ENCODE peak calls at places on chromosomes 3 and 15, in four cellular contexts. H is stomach, Q is IMR-90, Y is mesendoderm. J is an unnamed sample.

GRCh38 chr3:14480207-14481017 is 59.7 kb downstream of the GRIP2 start:
- DNase-seq in H (no peak), Q (peak), Y (peak), J (peak)

GRCh38 chr3:4575413-4575812 is 82.3 kb downstream of the ITPR1 start:
- DNase-seq in H (no peak), Q (no peak), Y (no peak), J (no peak)

GRCh38 chr15:26623071-26623470 is 149.8 kb downstream of the GABRB3 start:
- DNase-seq in H (no peak), Q (no peak), Y (peak), J (no peak)

GRCh38 chr15:45399381-45400212 is 21.3 kb upstream of the GATM start:
- DNase-seq in H (no peak), Q (peak), Y (peak), J (no peak)

GRCh38 chr15:88986949-88987589 is 73.9 kb upstream of the MFGE8 start:
- DNase-seq in H (no peak), Q (no peak), Y (peak), J (no peak)

GRCh38 chr15:72318408-72318942 is 1.5 kb downstream of the CELF6 start:
- DNase-seq in H (no peak), Q (no peak), Y (no peak), J (no peak)

GRCh38 chr3:111197485-111197884 is 125.9 kb downstream of the NECTIN3 start:
- DNase-seq in H (no peak), Q (no peak), Y (no peak), J (no peak)

GRCh38 chr3:125087768-125088391 is 32.1 kb upstream of the HEG1 start:
- DNase-seq in H (no peak), Q (peak), Y (peak), J (no peak)

GRCh38 chr3:61808526-61808925 is 247.2 kb downstream of the PTPRG start:
- DNase-seq in H (no peak), Q (no peak), Y (no peak), J (no peak)

DNA sequence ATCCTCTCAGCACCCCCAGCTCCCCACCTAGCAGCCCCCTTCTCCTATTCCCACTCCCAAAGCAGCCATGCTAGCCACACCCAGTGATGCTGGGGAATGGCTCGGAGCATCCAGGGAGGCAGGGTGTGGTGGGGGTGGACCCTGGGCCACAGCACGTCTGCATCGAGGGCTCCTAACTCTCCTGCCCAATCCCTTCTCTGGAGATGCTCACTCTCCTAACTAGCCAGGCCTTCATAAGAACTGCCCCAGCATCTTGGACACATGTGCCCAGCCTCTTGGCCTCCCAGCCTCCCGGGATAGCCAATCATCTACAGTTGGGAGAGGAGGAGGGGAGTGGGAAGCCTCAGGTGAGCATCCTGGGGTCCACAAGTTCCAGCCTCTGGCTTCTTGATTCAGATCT is 2.7 kb downstream of the PCBP4 start:
- DNase-seq in H (no peak), Q (no peak), Y (no peak), J (no peak)
- H3K4me3 ChIP-seq in H (no peak), Q (no peak), Y (no peak), J (no peak)

DNA sequence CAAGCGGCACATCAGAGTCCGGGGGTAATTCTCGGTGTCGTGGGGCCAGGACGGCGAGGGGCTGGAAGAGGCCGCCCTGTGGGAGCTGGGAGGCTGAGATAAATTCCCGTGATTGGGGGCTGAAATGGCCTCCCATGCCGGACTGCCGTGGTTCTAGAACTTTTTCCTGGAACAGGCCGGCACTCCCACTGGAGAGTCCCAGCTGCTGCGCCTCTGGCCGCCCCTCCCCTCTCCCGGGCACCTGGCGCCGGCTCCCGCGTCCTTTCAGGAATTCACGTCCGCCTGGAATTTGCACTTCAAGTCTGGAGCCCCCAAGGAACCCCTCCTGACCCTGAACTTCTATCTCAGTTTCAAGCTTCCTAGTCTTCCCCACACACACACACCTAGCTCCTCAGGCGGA is 10.8 kb upstream of the LRRC2 start:
- DNase-seq in H (no peak), Q (no peak), Y (peak), J (no peak)
- H3K4me3 ChIP-seq in H (no peak), Q (no peak), Y (peak), J (no peak)

GRCh38 chr3:46542801-46543201 is 23.3 kb downstream of the LRRC2 start:
- DNase-seq in H (no peak), Q (no peak), Y (no peak), J (peak)

GRCh38 chr3:46542344-46542743 is 23.8 kb downstream of the LRRC2 start:
- DNase-seq in H (no peak), Q (peak), Y (no peak), J (peak)

GRCh38 chr3:46539443-46540005 is 26.6 kb downstream of the LRRC2 start:
- DNase-seq in H (no peak), Q (no peak), Y (no peak), J (peak)

GRCh38 chr3:46540550-46540949 is 25.6 kb downstream of the LRRC2 start:
- DNase-seq in H (no peak), Q (no peak), Y (no peak), J (no peak)

DNA sequence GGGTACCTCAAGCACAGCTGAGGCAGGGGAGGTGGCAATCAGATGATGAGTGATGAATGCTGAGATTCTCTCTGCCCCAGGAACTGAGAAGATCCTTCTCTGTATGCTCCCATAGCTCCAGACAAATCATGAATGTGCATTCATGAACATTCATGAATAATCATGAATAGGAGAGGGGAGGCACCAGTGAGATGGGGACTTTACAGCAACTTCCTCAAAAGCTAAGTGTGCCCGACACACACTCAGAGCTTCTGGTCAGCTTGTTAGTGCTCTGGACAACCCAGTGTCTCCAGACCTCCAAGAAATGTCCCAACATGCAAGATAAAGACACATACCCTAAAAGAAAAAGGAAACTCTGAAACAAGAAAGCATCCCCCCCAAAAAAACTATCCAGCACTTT is 24.2 kb downstream of the LRRC2 start:
- DNase-seq in H (no peak), Q (no peak), Y (no peak), J (peak)
- H3K4me3 ChIP-seq in H (no peak), Q (no peak), Y (no peak), J (no peak)

DNA sequence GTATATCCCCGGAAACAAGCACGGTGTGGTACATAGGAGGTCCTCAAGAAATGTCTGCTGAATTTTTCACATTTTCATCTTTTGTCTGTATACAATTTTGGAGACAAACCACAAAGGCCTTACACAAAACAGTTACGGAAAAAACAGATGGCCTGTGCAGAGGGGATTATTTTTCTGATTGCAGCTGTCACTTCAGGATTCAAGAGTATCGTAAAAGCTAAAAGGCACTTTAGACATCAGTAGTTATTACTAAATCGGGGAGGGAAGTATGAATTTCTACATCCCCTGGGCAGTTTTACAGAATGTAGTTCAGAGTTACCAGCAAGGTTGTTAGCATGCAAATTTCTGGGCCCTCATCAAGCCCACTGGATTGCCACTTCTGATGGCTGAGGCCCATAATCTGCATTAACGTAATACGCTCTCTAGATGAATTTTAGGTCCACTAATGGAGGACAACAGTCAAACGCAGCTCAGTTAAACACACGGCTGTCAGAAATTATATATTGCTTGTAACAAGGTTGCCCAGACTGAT is 1.2 kb downstream of the RIOX2 start:
- DNase-seq in H (no peak), Q (no peak), Y (no peak), J (no peak)
- H3K4me3 ChIP-seq in H (peak), Q (no peak), Y (no peak), J (no peak)

GRCh38 chr15:73983773-73984172 is 8.3 kb downstream of the STOML1 start:
- DNase-seq in H (no peak), Q (no peak), Y (no peak), J (no peak)

GRCh38 chr15:73981761-73982222 is 10.3 kb downstream of the STOML1 start:
- DNase-seq in H (no peak), Q (no peak), Y (no peak), J (no peak)

GRCh38 chr15:73982251-73982962 is 9.7 kb downstream of the STOML1 start:
- DNase-seq in H (peak), Q (peak), Y (no peak), J (peak)

GRCh38 chr15:73984208-73984979 is 7.7 kb downstream of the STOML1 start:
- DNase-seq in H (no peak), Q (no peak), Y (no peak), J (no peak)

GRCh38 chr15:73983211-73983727 is 8.8 kb downstream of the STOML1 start:
- DNase-seq in H (no peak), Q (peak), Y (no peak), J (peak)
- H3K4me3 ChIP-seq in H (no peak), Q (no peak), Y (no peak), J (no peak)